ENCODE peak calls at places on chromosomes 6 and 20, in four cellular contexts. G is SK-N-SH, R is H1, I is GM12878. V is an unnamed sample.

GRCh38 chr20:35886537-35886936 is 67.8 kb downstream of the SCAND1 start:
- DNase-seq in G (peak; percentile 76), R (no peak), I (no peak), V (peak; percentile 18)

GRCh38 chr6:159898519-159898918 is 7.7 kb downstream of the MAS1 start:
- DNase-seq in G (no peak), R (no peak), I (no peak), V (no peak)

GRCh38 chr6:14922306-14922705 is 323.6 kb upstream of the JARID2 start:
- DNase-seq in G (peak; percentile 34), R (no peak), I (no peak), V (no peak)

GRCh38 chr6:140437619-140438345 is 1063.3 kb upstream of the CITED2 start:
- DNase-seq in G (no peak), R (no peak), I (no peak), V (no peak)

GRCh38 chr6:48641544-48641943 is 530.5 kb upstream of the PTCHD4 start:
- DNase-seq in G (no peak), R (no peak), I (no peak), V (no peak)

GRCh38 chr6:134714679-134715078 is 235.2 kb downstream of the ALDH8A1 start:
- DNase-seq in G (no peak), R (no peak), I (no peak), V (no peak)

GRCh38 chr6:72826033-72826432 is 204.2 kb downstream of the KCNQ5 start:
- DNase-seq in G (no peak), R (no peak), I (no peak), V (no peak)

GRCh38 chr6:138219901-138220300 is 1.6 kb upstream of the PBOV1 start:
- DNase-seq in G (no peak), R (no peak), I (no peak), V (no peak)

GRCh38 chr6:41940759-41941279 is 789 bp downstream of the CCND3 start:
- DNase-seq in G (peak; percentile 67), R (no peak), I (no peak), V (peak; percentile 58)

GRCh38 chr6:54112171-54112650 is 968 bp downstream of the MLIP start:
- DNase-seq in G (no peak), R (no peak), I (no peak), V (no peak)

GRCh38 chr20:32982617-32983458 is 21.4 kb downstream of the SUN5 start:
- DNase-seq in G (peak; percentile 55), R (no peak), I (no peak), V (no peak)

GRCh38 chr20:62381202-62381797 is 5.6 kb upstream of the RPS21 start:
- DNase-seq in G (no peak), R (no peak), I (no peak), V (no peak)

GRCh38 chr6:4658486-4658885 is 117.7 kb upstream of the CDYL start:
- DNase-seq in G (no peak), R (no peak), I (no peak), V (no peak)

GRCh38 chr6:16630035-16630643 is 131.1 kb downstream of the ATXN1 start:
- DNase-seq in G (no peak), R (no peak), I (no peak), V (no peak)

GRCh38 chr20:3995067-3995748 is 20.1 kb downstream of the RNF24 start:
- DNase-seq in G (no peak), R (no peak), I (no peak), V (peak; percentile 14)

GRCh38 chr6:16477367-16478149 is 239.2 kb downstream of the GMPR start:
- DNase-seq in G (no peak), R (no peak), I (no peak), V (no peak)

DNA sequence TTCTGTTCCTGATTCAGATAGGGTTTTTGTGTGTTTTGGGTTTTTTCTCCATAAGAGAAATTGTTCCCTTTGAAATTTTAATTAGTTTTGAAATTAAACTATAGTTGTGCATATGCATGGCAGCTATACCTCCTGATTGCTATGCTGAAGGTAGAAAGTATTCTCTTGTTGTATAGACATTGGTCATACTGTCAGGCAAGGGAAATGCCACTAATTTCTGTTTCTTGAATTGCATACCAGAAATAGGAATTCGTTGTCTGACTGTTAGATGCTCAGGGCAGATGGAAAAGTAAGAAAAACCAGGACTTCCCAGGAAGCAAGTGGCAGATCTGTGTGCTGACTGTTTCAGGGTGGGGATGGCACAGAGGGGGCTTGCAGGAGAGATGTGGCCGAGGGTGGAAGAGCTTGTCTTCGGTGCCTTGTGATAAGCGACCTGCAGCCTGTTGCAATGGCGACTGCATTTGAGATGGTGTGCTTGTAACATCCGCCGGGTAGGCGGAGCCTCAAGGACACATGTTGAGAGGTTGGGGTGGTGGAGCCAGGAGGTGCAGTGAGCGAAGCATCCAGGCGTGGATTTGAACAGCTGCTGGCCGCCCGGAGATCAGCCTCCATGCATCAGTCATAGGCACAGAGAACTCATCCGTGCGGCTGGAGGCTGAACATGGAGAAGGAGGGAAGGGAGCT is 42.8 kb downstream of the RREB1 start:
- DNase-seq in G (no peak), R (no peak), I (no peak), V (peak; percentile 87)
- TF ChIP-seq NRF1 in G (no peak), R (no peak), I (no peak), V (peak; percentile 44)

DNA sequence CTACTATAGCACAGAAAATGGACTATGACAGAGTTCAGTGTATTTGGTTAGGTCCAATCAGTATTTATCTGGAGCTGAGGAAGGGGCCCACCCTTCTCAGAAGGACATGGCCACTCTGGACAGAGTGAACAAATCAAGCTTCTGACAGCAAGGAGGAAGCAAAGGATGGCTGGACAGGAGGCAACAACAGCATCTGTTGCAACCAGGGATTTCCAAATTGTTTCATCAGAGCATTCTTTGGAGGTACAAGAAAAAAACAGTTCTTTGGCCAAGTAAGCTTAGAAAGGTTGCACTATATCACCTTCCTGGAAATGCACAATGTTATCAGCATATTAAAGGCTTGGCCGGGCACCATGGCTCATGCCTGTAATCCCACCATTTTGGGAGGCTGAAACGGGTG is 118.7 kb upstream of the SLC22A16 start:
- DNase-seq in G (no peak), R (no peak), I (no peak), V (no peak)
- TF ChIP-seq NRF1 in G (no peak), R (no peak), I (no peak), V (no peak)

GRCh38 chr20:20786428-20786827 is 74.0 kb upstream of the RALGAPA2 start:
- DNase-seq in G (no peak), R (no peak), I (no peak), V (no peak)
- TF ChIP-seq NRF1 in G (no peak), R (no peak), I (no peak), V (no peak)

GRCh38 chr6:17879224-17879623 is 108.2 kb downstream of the KIF13A start:
- DNase-seq in G (no peak), R (no peak), I (no peak), V (no peak)

GRCh38 chr6:17878734-17879133 is 108.7 kb downstream of the KIF13A start:
- DNase-seq in G (no peak), R (no peak), I (no peak), V (no peak)

GRCh38 chr6:17877890-17878440 is 109.5 kb downstream of the KIF13A start:
- DNase-seq in G (no peak), R (no peak), I (no peak), V (no peak)

GRCh38 chr6:17874753-17875152 is 112.7 kb downstream of the KIF13A start:
- DNase-seq in G (no peak), R (no peak), I (no peak), V (no peak)

GRCh38 chr6:17877196-17877889 is 110.1 kb downstream of the KIF13A start:
- DNase-seq in G (no peak), R (no peak), I (no peak), V (no peak)
- TF ChIP-seq NRF1 in G (no peak), R (no peak), I (no peak), V (no peak)

GRCh38 chr6:20866038-20866437 is 331.8 kb downstream of the CDKAL1 start:
- DNase-seq in G (no peak), R (no peak), I (no peak), V (no peak)

GRCh38 chr6:20868397-20869185 is 334.3 kb downstream of the CDKAL1 start:
- DNase-seq in G (peak; percentile 24), R (no peak), I (no peak), V (no peak)

GRCh38 chr6:20870493-20870892 is 336.2 kb downstream of the CDKAL1 start:
- DNase-seq in G (no peak), R (no peak), I (no peak), V (no peak)

GRCh38 chr6:20861479-20861878 is 327.2 kb downstream of the CDKAL1 start:
- DNase-seq in G (peak; percentile 27), R (no peak), I (no peak), V (no peak)

GRCh38 chr6:20866940-20867630 is 332.8 kb downstream of the CDKAL1 start:
- DNase-seq in G (no peak), R (no peak), I (no peak), V (no peak)
- TF ChIP-seq NRF1 in G (no peak), R (no peak), I (no peak), V (no peak)

GRCh38 chr6:130405549-130405948 is 39.7 kb downstream of the TMEM200A start:
- DNase-seq in G (no peak), R (no peak), I (no peak), V (no peak)

GRCh38 chr6:130412556-130413290 is 46.9 kb downstream of the TMEM200A start:
- DNase-seq in G (no peak), R (no peak), I (no peak), V (no peak)

GRCh38 chr6:130411481-130411880 is 45.7 kb downstream of the TMEM200A start:
- DNase-seq in G (no peak), R (no peak), I (no peak), V (no peak)

GRCh38 chr6:130409394-130410095 is 43.7 kb downstream of the TMEM200A start:
- DNase-seq in G (no peak), R (no peak), I (no peak), V (no peak)

GRCh38 chr6:130406935-130407532 is 41.2 kb downstream of the TMEM200A start:
- DNase-seq in G (no peak), R (no peak), I (no peak), V (no peak)
- TF ChIP-seq NRF1 in G (no peak), R (no peak), I (no peak), V (no peak)

DNA sequence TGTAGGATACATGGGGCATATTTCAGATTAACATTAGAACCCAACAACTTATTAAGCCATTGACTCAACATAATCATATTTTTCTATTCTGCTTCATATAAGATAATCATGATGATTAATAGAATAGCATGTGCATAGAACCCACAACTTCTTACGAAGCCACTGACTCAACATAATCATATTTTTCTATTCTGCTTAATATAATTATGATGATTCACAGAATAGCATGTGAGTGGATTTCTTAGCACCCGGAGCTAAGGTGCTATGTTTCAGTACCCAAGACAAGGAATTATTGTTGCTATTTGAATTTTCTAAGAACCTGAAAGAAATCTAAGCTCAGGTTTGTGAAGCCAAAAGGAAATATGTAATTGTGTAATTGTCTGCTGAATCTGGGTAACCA is 96.8 kb downstream of the TENT5A start:
- DNase-seq in G (no peak), R (no peak), I (no peak), V (no peak)
- TF ChIP-seq NRF1 in G (no peak), R (no peak), I (no peak), V (no peak)